ENCODE peak calls at places on chromosomes 13 and 19, in four cellular contexts. T is esophagus squamous epithelium, B is adrenal gland, M is cardiac fibroblast. C is an unnamed sample.
A peak's percentile ranks its signal among the peaks of the same experiment; 100 is the strongest.

GRCh38 chr19:18306903-18307681 is 15.8 kb downstream of the LSM4 start:
- DNase-seq in T (no peak), B (no peak), M (no peak), C (peak; percentile 44)

GRCh38 chr19:36421749-36422481 is 3.5 kb upstream of the ZFP82 start:
- DNase-seq in T (no peak), B (no peak), M (no peak), C (no peak)

GRCh38 chr19:17513801-17514200 is 2.4 kb downstream of the PGLS start:
- DNase-seq in T (no peak), B (no peak), M (no peak), C (no peak)

GRCh38 chr19:16457954-16458331 is 13.8 kb downstream of the EPS15L1 start:
- DNase-seq in T (no peak), B (no peak), M (no peak), C (no peak)

GRCh38 chr19:1618157-1619093 is 13.2 kb upstream of the UQCR11 start:
- DNase-seq in T (no peak), B (no peak), M (peak; percentile 21), C (peak; percentile 26)

GRCh38 chr13:89982406-89983085 is 1364.9 kb upstream of the MIR17HG start:
- DNase-seq in T (no peak), B (no peak), M (peak; percentile 81), C (peak; percentile 83)

GRCh38 chr19:5575553-5575952 is 7.8 kb upstream of the TINCR start:
- DNase-seq in T (no peak), B (no peak), M (no peak), C (no peak)

GRCh38 chr19:13841339-13842293 is 35.3 kb upstream of the NANOS3 start:
- DNase-seq in T (no peak), B (peak; percentile 68), M (peak; percentile 49), C (no peak)

GRCh38 chr19:53103141-53103902 is at the start of gene ZNF160:
- DNase-seq in T (peak; percentile 84), B (peak; percentile 99), M (peak; percentile 98), C (peak; percentile 98)

GRCh38 chr13:76378767-76379166 is 507.4 kb downstream of the KCTD12 start:
- DNase-seq in T (no peak), B (no peak), M (no peak), C (no peak)

GRCh38 chr13:113890758-113891480 is 27.0 kb upstream of the GAS6 start:
- DNase-seq in T (no peak), B (no peak), M (no peak), C (no peak)

GRCh38 chr13:39765801-39766463 is 110.5 kb downstream of the COG6 start:
- DNase-seq in T (no peak), B (no peak), M (peak; percentile 50), C (peak; percentile 31)

GRCh38 chr19:2443785-2444182 is 13.0 kb downstream of the LMNB2 start:
- DNase-seq in T (no peak), B (no peak), M (no peak), C (no peak)

GRCh38 chr19:39832341-39833083 is 1.4 kb downstream of the DYRK1B start:
- DNase-seq in T (no peak), B (no peak), M (no peak), C (no peak)

GRCh38 chr19:41537789-41538188 is 38.2 kb upstream of the CEACAM21 start:
- DNase-seq in T (no peak), B (no peak), M (peak; percentile 51), C (peak; percentile 61)

GRCh38 chr19:13461536-13461935 is 44.7 kb downstream of the CACNA1A start:
- DNase-seq in T (no peak), B (no peak), M (no peak), C (no peak)

GRCh38 chr19:15862444-15862843 is 35.4 kb downstream of the CYP4F2 start:
- DNase-seq in T (no peak), B (no peak), M (no peak), C (no peak)

GRCh38 chr19:3163230-3163886 is 15.2 kb upstream of the S1PR4 start:
- DNase-seq in T (no peak), B (peak; percentile 81), M (peak; percentile 67), C (peak; percentile 69)

GRCh38 chr19:51111606-51112005 is 3.4 kb upstream of the CTU1 start:
- DNase-seq in T (no peak), B (no peak), M (no peak), C (no peak)

GRCh38 chr19:35557539-35558399 is 5.7 kb downstream of the ATP4A start:
- DNase-seq in T (no peak), B (peak; percentile 91), M (peak; percentile 63), C (peak; percentile 50)

GRCh38 chr19:15463865-15464371 is 426 bp downstream of the RASAL3 start:
- DNase-seq in T (peak; percentile 20), B (no peak), M (no peak), C (no peak)

GRCh38 chr13:49353908-49354307 is 90.0 kb downstream of the CAB39L start:
- DNase-seq in T (no peak), B (no peak), M (no peak), C (no peak)

GRCh38 chr13:27822873-27823311 is 30.6 kb downstream of the GSX1 start:
- DNase-seq in T (no peak), B (no peak), M (peak; percentile 5), C (no peak)

GRCh38 chr13:28136916-28137315 is 1.4 kb upstream of the PAN3 start:
- DNase-seq in T (no peak), B (no peak), M (no peak), C (no peak)

GRCh38 chr19:34484328-34484727 is 2.8 kb downstream of the WTIP start:
- DNase-seq in T (no peak), B (no peak), M (no peak), C (no peak)

GRCh38 chr13:44364601-44365000 is 9.0 kb upstream of the SERP2 start:
- DNase-seq in T (no peak), B (no peak), M (no peak), C (no peak)

GRCh38 chr13:49998714-49999624 is 2.1 kb downstream of the TRIM13 start:
- DNase-seq in T (no peak), B (no peak), M (no peak), C (no peak)

GRCh38 chr13:49649244-49649962 is 21.1 kb downstream of the ARL11 start:
- DNase-seq in T (no peak), B (no peak), M (peak; percentile 67), C (peak; percentile 68)

GRCh38 chr13:44274838-44275237 is 98.8 kb upstream of the SERP2 start:
- DNase-seq in T (no peak), B (peak; percentile 50), M (no peak), C (no peak)

GRCh38 chr19:35704218-35704617 is at the start of gene ZBTB32:
- DNase-seq in T (no peak), B (peak; percentile 70), M (peak; percentile 60), C (peak; percentile 67)

GRCh38 chr13:30406779-30407416 is 15.4 kb upstream of the UBE2L5 start:
- DNase-seq in T (no peak), B (no peak), M (no peak), C (no peak)

GRCh38 chr19:14979136-14979497 is 547 bp downstream of the SLC1A6 start:
- DNase-seq in T (no peak), B (no peak), M (no peak), C (no peak)

GRCh38 chr13:33259296-33259695 is 26.3 kb downstream of the STARD13 start:
- DNase-seq in T (no peak), B (no peak), M (no peak), C (no peak)

GRCh38 chr19:43464089-43464775 is 1.2 kb downstream of the LYPD3 start:
- DNase-seq in T (peak; percentile 63), B (no peak), M (no peak), C (no peak)

GRCh38 chr19:11088508-11089253 is 582 bp upstream of the LDLR start:
- DNase-seq in T (no peak), B (no peak), M (peak; percentile 84), C (peak; percentile 41)

GRCh38 chr19:11091343-11092153 is 2.3 kb downstream of the LDLR start:
- DNase-seq in T (no peak), B (peak; percentile 80), M (peak; percentile 90), C (peak; percentile 91)

GRCh38 chr19:11092181-11092538 is 2.9 kb downstream of the LDLR start:
- DNase-seq in T (no peak), B (no peak), M (peak; percentile 74), C (peak; percentile 75)

GRCh38 chr19:11089254-11090013 is at the start of gene LDLR:
- DNase-seq in T (no peak), B (peak; percentile 97), M (peak; percentile 98), C (peak; percentile 96)

GRCh38 chr19:11090264-11091032 is 1.2 kb downstream of the LDLR start:
- DNase-seq in T (peak; percentile 88), B (peak; percentile 99), M (peak; percentile 98), C (peak; percentile 98)
- TF ChIP-seq CTCF in T (no peak), B (no peak), M (no peak), C (no peak)

DNA sequence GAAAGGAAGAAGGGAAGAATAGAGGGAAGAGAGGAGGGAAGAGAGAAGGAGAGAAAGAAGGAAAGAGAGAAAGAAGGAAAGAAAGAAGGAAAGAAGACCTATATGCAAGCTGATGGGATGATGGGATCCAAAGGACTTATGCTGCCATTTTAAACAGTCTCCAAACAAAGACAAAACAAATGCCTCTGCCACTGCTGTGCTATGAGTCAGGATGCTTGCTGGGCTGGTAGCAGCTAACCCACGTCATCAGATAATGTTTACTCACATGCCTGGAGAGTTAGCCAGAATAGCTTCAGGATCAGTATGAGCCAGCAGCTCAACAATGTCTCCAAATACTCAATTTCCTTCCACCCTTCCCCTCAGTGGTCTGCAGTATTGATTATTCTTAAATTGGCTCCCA is 12.0 kb upstream of the ZNF274 start:
- DNase-seq in T (no peak), B (no peak), M (no peak), C (peak; percentile 33)
- H3K4me3 ChIP-seq in T (no peak overlapping the region), B (no peak overlapping the region), M (no peak overlapping the region), C (no peak overlapping the region)

GRCh38 chr19:48836089-48837017 is at the start of gene HSD17B14:
- DNase-seq in T (no peak), B (no peak), M (peak; percentile 65), C (peak; percentile 71)
- TF ChIP-seq CTCF in T (no peak), B (peak; percentile 10), M (no peak), C (no peak)

DNA sequence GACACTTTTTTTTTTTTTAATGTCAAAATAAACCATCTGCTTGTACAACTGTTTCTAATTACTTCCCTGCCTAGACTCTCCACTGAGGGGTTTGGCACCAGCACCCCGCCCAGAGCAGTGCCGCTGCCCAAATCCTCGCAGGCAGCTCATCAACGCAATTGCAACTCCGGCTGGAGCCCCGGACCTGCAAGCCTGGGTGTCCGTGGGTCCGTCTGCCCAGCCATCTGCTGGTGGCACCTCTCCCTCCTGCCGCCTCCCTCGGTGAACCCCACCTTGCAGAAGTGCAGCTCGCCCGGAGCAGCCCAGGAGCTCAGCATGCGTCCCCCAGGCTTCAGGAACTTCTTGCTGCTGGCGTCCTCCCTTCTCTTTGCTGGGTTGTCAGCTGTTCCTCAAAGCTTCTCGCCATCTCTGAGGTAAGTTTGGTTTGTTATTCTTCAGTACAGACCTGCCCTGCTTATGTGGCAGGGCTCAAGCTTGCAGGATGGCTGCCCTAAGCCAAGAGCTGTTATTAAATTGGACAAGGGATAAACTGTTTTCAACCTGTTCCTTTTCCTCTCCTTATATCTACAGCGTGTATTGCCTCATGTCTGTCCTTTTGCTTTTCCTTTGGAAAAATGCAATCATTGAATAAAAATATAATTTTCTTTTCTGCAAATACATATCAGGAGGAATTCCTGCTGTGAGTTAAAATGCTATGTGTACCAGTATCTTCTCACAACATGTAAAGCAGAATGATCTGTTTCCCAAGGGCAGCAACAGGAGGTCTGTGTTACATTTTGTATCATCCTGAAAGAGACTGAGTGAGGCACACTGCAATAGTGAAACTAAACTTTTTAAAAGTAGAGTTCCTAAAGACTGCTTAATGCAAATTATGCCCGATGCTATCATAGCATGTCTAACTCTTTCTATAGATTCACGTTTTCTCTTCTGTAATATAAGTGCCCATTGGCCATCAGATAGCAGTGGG is at the start of gene ITGBL1:
- DNase-seq in T (no peak), B (no peak), M (peak; percentile 7), C (peak; percentile 64)
- H3K4me3 ChIP-seq in T (peak within 1 kb of the TSS; percentile 48), B (no peak within 1 kb of the TSS), M (peak within 1 kb of the TSS; percentile 55), C (peak within 1 kb of the TSS; percentile 67)

C was measured in choroid plexus epithelial cell.